ENCODE peak calls at places on chromosome X, in nine cellular contexts. C is GM06990, E is left lung, B is transverse colon, I is AG10803, V is B cell, W is choroid plexus epithelial cell, X is esophagus muscularis mucosa, Z is psoas muscle. S is an unnamed sample.

GRCh38 chrX:129115104-129115503 is 408.2 kb downstream of the SMARCA1 start:
- DNase-seq in C (no peak), E (no peak), B (peak; percentile 14), I (no peak), V (no peak), W (peak; percentile 5), X (no peak), Z (no peak), S (no peak)

GRCh38 chrX:12308420-12308819 is 170.1 kb downstream of the FRMPD4 start:
- DNase-seq in C (no peak), E (no peak), B (no peak), I (no peak), V (no peak), W (no peak), X (no peak), Z (no peak), S (no peak)

GRCh38 chrX:10576777-10577444 is 43.5 kb downstream of the MID1 start:
- DNase-seq in C (no peak), E (no peak), B (no peak), I (no peak), V (no peak), W (no peak), X (no peak), Z (no peak), S (no peak)

GRCh38 chrX:124518888-124519287 is 172.5 kb downstream of the SH2D1A start:
- DNase-seq in C (no peak), E (no peak), B (no peak), I (peak; percentile 47), V (no peak), W (no peak), X (no peak), Z (no peak), S (no peak)

GRCh38 chrX:134868766-134869495 is 121.9 kb upstream of the SMIM10 start:
- DNase-seq in C (no peak), E (no peak), B (no peak), I (peak; percentile 65), V (no peak), W (peak; percentile 64), X (no peak), Z (no peak), S (no peak)

GRCh38 chrX:8319359-8319758 is 145.3 kb upstream of the VCX3B start:
- DNase-seq in C (no peak), E (no peak), B (no peak), I (no peak), V (no peak), W (no peak), X (no peak), Z (no peak), S (no peak)

GRCh38 chrX:41026326-41027136 is 58.7 kb upstream of the USP9X start:
- DNase-seq in C (no peak), E (no peak), B (no peak), I (no peak), V (no peak), W (no peak), X (no peak), Z (no peak), S (no peak)

GRCh38 chrX:3052864-3053263 is 11.6 kb downstream of the ARSF start:
- DNase-seq in C (no peak), E (no peak), B (peak; percentile 14), I (peak; percentile 2), V (no peak), W (no peak), X (no peak), Z (no peak), S (no peak)

GRCh38 chrX:154321624-154322023 is 26.0 kb downstream of the TKTL1 start:
- DNase-seq in C (no peak), E (no peak), B (peak; percentile 18), I (no peak), V (no peak), W (peak; percentile 32), X (no peak), Z (no peak), S (no peak)

GRCh38 chrX:129748265-129748664 is 9.5 kb downstream of the XPNPEP2 start:
- DNase-seq in C (no peak), E (no peak), B (no peak), I (peak; percentile 93), V (no peak), W (peak; percentile 85), X (no peak), Z (no peak), S (no peak)

GRCh38 chrX:32530802-32531403 is 680.4 kb downstream of the DMD start:
- DNase-seq in C (no peak), E (no peak), B (peak; percentile 9), I (peak; percentile 14), V (no peak), W (peak; percentile 66), X (no peak), Z (no peak), S (no peak)
- TF ChIP-seq CTCF in C (peak; percentile 60), E (peak; percentile 59), B (no peak), I (peak; percentile 49), V (peak; percentile 67), W (peak; percentile 54), X (peak; percentile 45), Z (peak; percentile 62), S (peak; percentile 77)

DNA sequence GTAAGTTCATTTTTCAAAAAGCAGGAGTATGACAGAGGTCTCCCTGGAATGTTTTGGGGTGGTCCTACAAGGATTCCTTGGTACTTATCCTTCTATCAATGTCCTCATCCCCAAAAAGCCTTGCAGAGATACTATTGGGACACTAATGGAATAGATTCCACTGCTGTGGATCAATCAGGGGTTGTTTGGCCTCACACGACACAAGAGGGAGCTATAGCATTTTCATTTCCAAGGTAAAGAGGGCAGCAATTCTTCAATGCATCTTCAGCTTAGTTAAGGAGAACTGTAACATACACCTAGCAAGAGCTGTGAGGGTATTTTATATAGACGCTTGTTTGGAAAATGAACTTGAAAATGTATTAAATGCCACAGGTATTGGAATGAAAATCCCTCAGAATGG is 50.9 kb downstream of the USP26 start:
- DNase-seq in C (no peak), E (no peak), B (no peak), I (peak; percentile 0), V (no peak), W (peak; percentile 51), X (no peak), Z (no peak), S (no peak)
- TF ChIP-seq CTCF in C (no peak), E (no peak), B (peak; percentile 41), I (peak; percentile 5), V (no peak), W (peak; percentile 55), X (peak; percentile 41), Z (no peak), S (no peak)

GRCh38 chrX:118348186-118348810 is 2.4 kb downstream of the WDR44 start:
- DNase-seq in C (no peak), E (no peak), B (no peak), I (no peak), V (no peak), W (no peak), X (no peak), Z (no peak), S (no peak)

GRCh38 chrX:118345045-118345400 is 883 bp upstream of the WDR44 start:
- DNase-seq in C (no peak), E (no peak), B (no peak), I (no peak), V (no peak), W (no peak), X (no peak), Z (no peak), S (no peak)

GRCh38 chrX:118347131-118347530 is 1.2 kb downstream of the WDR44 start:
- DNase-seq in C (no peak), E (no peak), B (no peak), I (peak; percentile 45), V (no peak), W (peak; percentile 67), X (no peak), Z (no peak), S (no peak)

GRCh38 chrX:118345401-118346257 is at the start of gene WDR44:
- DNase-seq in C (peak; percentile 94), E (peak; percentile 95), B (peak; percentile 95), I (peak; percentile 94), V (peak; percentile 95), W (peak; percentile 96), X (peak; percentile 95), Z (peak; percentile 92), S (peak; percentile 88)

DNA sequence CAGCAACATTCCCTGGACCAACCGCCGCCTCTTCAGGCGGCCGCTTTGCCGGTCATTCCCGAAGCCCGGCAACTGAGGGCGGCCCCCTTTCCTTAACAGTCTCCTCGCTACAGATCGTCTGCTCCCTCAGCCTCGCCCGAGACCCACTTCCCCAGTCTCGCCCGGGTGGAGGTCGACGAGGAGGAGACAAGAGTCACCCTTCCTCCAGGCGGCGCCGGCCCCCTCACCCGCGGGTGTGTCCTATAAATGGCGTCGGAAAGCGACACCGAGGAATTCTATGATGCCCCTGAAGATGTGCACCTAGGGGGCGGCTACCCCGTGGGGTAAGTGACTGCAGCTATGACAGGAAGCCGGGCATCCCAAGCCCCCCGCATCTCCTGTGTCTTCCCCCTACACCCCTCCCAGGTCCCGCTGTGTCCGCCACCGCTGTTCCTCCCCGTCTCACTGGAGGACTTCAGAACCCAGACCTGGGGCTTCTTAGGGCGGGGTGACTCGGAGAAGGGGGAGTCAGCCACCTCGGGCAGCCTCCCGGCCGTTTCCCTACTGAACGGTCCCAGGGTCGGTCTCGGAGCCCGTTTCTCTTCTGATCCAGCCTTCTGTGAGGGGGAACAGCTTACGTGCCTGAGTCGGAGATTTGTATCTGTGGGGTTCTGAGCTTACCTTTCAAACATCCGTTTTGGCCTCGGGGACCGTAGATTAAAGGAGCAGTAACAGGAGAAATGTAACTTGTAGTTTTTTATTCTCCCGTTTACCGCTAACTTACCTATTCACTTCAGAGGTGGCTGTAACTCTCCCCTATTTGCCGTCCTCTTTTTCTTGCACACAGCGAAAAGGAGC is 570 bp downstream of the WDR44 start:
- DNase-seq in C (peak; percentile 68), E (peak; percentile 42), B (peak; percentile 31), I (no peak), V (peak; percentile 70), W (no peak), X (peak; percentile 89), Z (peak; percentile 52), S (peak; percentile 23)
- TF ChIP-seq CTCF in C (peak; percentile 15), E (no peak), B (no peak), I (peak; percentile 2), V (no peak), W (peak; percentile 8), X (no peak), Z (no peak), S (no peak)

GRCh38 chrX:27918799-27919198 is 62.5 kb downstream of the DCAF8L1 start:
- DNase-seq in C (no peak), E (no peak), B (peak; percentile 54), I (no peak), V (no peak), W (peak; percentile 46), X (no peak), Z (no peak), S (no peak)
- TF ChIP-seq CTCF in C (no peak), E (peak; percentile 13), B (peak; percentile 23), I (no peak), V (no peak), W (peak; percentile 51), X (peak; percentile 12), Z (no peak), S (no peak)

GRCh38 chrX:17361620-17362019 is 13.4 kb upstream of the NHS start:
- DNase-seq in C (no peak), E (no peak), B (no peak), I (no peak), V (no peak), W (peak; percentile 2), X (no peak), Z (no peak), S (no peak)
- TF ChIP-seq CTCF in C (peak; percentile 39), E (no peak), B (peak; percentile 20), I (peak; percentile 16), V (no peak), W (peak; percentile 39), X (peak; percentile 7), Z (no peak), S (peak; percentile 41)